ENCODE peak calls at places on chromosomes 2 and 18, in four cellular contexts. M, P, A and K are unnamed samples.

GRCh38 chr2:222300725-222301295 is 2.0 kb upstream of the PAX3 start:
- DNase-seq in M (no peak), P (no peak), A (no peak), K (no peak)

GRCh38 chr2:15561574-15562344 is 625 bp upstream of the NBAS start:
- DNase-seq in M (no peak), P (no peak), A (peak; percentile 14), K (no peak)

GRCh38 chr2:158291544-158292175 is 164.9 kb downstream of the CCDC148 start:
- DNase-seq in M (no peak), P (no peak), A (no peak), K (no peak)

GRCh38 chr2:164257794-164258193 is 363.5 kb downstream of the GRB14 start:
- DNase-seq in M (no peak), P (no peak), A (no peak), K (no peak)

GRCh38 chr2:85698880-85699254 is 4.7 kb downstream of the GNLY start:
- DNase-seq in M (no peak), P (no peak), A (no peak), K (no peak)

GRCh38 chr2:232102380-232102779 is 140.9 kb downstream of the DIS3L2 start:
- DNase-seq in M (no peak), P (no peak), A (no peak), K (no peak)

GRCh38 chr2:191612496-191612895 is 65.4 kb upstream of the NABP1 start:
- DNase-seq in M (no peak), P (no peak), A (no peak), K (no peak)

GRCh38 chr18:24923138-24923537 is 428.8 kb downstream of the ZNF521 start:
- DNase-seq in M (no peak), P (no peak), A (no peak), K (no peak)

GRCh38 chr2:86035371-86035882 is 70.3 kb downstream of the POLR1A start:
- DNase-seq in M (no peak), P (no peak), A (no peak), K (no peak)

GRCh38 chr18:9760641-9761040 is 52.5 kb downstream of the RAB31 start:
- DNase-seq in M (no peak), P (no peak), A (no peak), K (no peak)

GRCh38 chr2:211033765-211034164 is 477.4 kb downstream of the CPS1 start:
- DNase-seq in M (no peak), P (no peak), A (peak; percentile 35), K (no peak)

GRCh38 chr2:189249901-189250300 is 70.3 kb upstream of the COL5A2 start:
- DNase-seq in M (no peak), P (no peak), A (no peak), K (no peak)

GRCh38 chr18:59042477-59042842 is 97.2 kb upstream of the SEC11C start:
- DNase-seq in M (no peak), P (no peak), A (no peak), K (no peak)

GRCh38 chr2:190835303-190835930 is 45.2 kb upstream of the GLS start:
- DNase-seq in M (no peak), P (no peak), A (no peak), K (no peak)

GRCh38 chr18:13612111-13612997 is 114.0 kb downstream of the FAM210A start:
- DNase-seq in M (no peak), P (peak; percentile 94), A (no peak), K (no peak)

GRCh38 chr2:134685967-134686366 is 32.8 kb downstream of the TMEM163 start:
- DNase-seq in M (no peak), P (no peak), A (no peak), K (no peak)

GRCh38 chr18:41444943-41445342 is 510.1 kb upstream of the PIK3C3 start:
- DNase-seq in M (no peak), P (no peak), A (no peak), K (no peak)

GRCh38 chr2:193695367-193695766 is 1500.6 kb upstream of the TMEFF2 start:
- DNase-seq in M (no peak), P (no peak), A (peak; percentile 30), K (peak; percentile 8)

GRCh38 chr2:69195706-69196105 is 182.7 kb downstream of the ANTXR1 start:
- DNase-seq in M (no peak), P (no peak), A (no peak), K (no peak)

GRCh38 chr2:53784431-53784830 is 2.3 kb downstream of the ASB3 start:
- DNase-seq in M (no peak), P (no peak), A (no peak), K (no peak)

GRCh38 chr2:36607947-36608346 is 10.0 kb upstream of the FEZ2 start:
- DNase-seq in M (no peak), P (no peak), A (no peak), K (no peak)

GRCh38 chr18:24065942-24066341 is 51.4 kb downstream of the TTC39C start:
- DNase-seq in M (no peak), P (no peak), A (no peak), K (no peak)

GRCh38 chr2:138455691-138456090 is 45.9 kb upstream of the SPOPL start:
- DNase-seq in M (no peak), P (no peak), A (no peak), K (peak; percentile 18)

GRCh38 chr2:218060122-218060521 is 8.9 kb upstream of the RUFY4 start:
- DNase-seq in M (no peak), P (no peak), A (no peak), K (no peak)

GRCh38 chr2:67465623-67466022 is 68.5 kb downstream of the ETAA1 start:
- DNase-seq in M (no peak), P (no peak), A (no peak), K (no peak)

GRCh38 chr2:240711701-240712100 is 20.0 kb downstream of the AQP12A start:
- DNase-seq in M (no peak), P (no peak), A (no peak), K (no peak)

GRCh38 chr18:34773378-34773777 is 63.3 kb downstream of the DTNA start:
- DNase-seq in M (no peak), P (no peak), A (no peak), K (no peak)

GRCh38 chr2:144524190-144524957 is 4.5 kb upstream of the ZEB2 start:
- DNase-seq in M (no peak), P (no peak), A (no peak), K (peak; percentile 77)

GRCh38 chr2:156695595-156695994 is 259.4 kb downstream of the GPD2 start:
- DNase-seq in M (no peak), P (no peak), A (no peak), K (no peak)

GRCh38 chr2:1540481-1540880 is 127.2 kb downstream of the TPO start:
- DNase-seq in M (no peak), P (no peak), A (no peak), K (no peak)

DNA sequence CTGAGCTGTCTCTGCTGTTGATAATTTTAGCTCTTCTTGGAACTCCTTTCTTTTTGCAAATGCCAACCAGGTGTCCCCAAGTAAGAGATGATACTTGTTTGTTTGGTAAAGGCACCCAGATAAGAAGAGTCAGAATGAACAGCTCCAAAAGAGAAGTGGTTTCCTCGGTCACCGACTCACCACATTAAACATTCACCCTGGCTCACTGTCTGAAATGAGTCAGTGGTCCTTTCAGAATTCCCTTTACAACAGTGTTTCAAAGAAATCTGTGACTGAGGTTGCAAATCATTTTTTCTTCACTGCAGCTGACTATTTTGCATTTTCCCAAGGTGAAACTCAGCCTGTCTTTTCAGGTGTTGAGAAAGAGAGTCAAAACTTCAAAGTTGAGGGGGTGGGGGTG is 16.2 kb upstream of the CXCR4 start:
- DNase-seq in M (no peak), P (no peak), A (no peak), K (no peak)
- TF ChIP-seq SUZ12 in M (no peak), P (no peak), A (no peak), K (no peak)

DNA sequence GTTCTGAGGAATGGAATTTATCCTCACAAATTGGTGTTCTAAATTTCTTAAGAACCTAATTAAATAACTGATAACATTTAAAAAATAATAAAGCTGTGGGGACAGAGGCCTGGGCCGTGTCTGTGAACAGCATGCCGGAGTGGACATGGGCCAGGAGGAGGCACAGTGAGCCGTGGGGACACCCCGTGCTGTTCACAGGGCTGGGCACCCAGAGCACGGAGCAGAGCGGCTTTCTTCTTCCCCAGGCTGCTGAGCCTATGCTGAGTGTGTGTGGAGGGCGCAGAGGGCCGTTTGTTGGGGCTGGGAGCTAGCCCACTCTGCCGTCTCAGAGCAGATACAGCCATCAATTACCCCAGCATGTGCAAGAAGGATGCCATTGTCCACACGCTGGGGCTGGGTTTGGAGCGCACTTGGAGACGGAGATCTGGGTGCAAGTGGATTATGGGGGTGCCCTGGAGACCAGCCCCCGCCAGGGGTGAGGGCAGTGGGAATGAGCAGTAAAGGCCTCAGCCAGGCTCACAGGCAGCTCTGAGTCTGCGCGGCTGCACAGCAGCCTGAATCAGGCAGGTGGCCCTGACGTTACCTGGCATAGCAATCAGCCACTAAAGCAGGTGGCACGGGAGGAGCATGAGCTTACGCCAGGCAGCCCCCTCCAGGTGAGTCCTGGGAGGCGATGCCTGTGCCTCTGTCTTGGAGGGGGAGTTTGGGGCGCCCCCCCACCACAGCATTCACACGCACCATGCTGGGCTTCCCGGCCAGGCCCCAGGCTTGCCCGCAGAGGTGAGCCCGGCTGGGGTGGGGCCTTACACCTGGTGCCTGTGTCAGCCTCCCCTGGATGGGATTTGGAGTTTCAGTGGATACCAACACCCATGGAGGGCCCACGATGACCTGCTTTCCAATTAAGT is 52.1 kb upstream of the SLC66A3 start:
- DNase-seq in M (no peak), P (no peak), A (no peak), K (no peak)
- TF ChIP-seq YY1 in M (no peak), P (no peak), A (no peak), K (no peak)

GRCh38 chr2:165766326-165766927 is 27.6 kb downstream of the GALNT3 start:
- DNase-seq in M (no peak), P (no peak), A (peak; percentile 31), K (no peak)

GRCh38 chr2:165758276-165758675 is 35.8 kb downstream of the GALNT3 start:
- DNase-seq in M (no peak), P (no peak), A (no peak), K (no peak)

DNA sequence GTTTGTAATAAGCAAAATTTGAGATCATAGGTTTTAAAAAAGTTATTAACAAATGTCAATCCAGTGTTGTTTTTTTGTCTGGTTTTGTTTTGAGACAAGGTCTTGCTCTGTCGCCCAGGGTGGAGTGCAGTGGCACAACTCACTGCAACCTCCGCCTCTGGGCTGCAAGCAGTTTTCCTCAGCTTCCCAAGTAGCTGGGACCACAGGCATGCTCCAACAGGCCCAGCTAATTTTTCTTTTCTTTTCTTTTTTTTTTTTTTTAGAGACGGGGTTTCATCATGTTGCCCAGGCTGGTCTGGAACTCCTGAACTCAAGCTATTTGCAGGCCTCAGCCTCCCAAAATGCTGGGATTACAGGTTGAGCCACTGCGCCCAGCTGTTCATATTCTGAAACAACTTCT is 31.3 kb downstream of the GALNT3 start:
- DNase-seq in M (no peak), P (no peak), A (no peak), K (no peak)
- H3K9ac ChIP-seq in M (no peak overlapping the region), P (no peak overlapping the region), A (no peak overlapping the region), K (no peak overlapping the region)

GRCh38 chr2:173999272-173999671 is 34.1 kb upstream of the SP3 start:
- DNase-seq in M (no peak), P (no peak), A (no peak), K (no peak)
- TF ChIP-seq SUZ12 in M (no peak), P (no peak), A (no peak), K (no peak)

DNA sequence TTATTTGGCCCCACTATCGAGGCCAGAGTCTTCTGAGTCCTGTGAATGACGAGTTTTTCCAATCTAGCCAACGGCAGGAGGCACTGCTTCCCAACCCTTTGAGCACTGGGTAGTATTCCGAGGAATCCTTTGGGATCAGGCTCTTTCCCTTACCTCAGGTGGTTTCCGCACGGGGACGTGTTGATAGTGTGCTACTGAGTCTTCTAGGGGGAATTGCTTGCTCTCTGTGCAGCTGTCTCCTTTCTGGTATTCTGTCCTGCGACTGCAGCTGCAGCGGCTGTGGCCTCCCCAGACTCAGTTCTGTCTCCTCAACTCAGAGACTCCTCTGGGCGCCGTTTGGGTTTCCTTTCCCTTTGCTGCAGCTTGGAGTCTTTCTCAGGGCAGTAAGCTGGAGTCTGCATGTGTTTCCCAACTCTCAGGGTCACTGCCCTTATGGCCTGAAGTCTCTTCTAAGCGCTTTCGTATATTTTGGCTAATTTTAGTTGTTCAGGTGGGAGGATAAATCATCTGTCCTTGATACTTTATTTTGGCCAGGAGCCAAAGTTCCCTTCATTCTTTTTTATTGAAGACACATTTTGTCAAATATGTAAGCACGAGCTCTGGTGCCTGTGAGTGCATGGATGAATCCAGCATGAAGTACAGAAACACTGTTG is 118.4 kb downstream of the MAP4K4 start:
- DNase-seq in M (no peak), P (no peak), A (no peak), K (no peak)
- TF ChIP-seq YY1 in M (no peak), P (no peak), A (no peak), K (no peak)